ENCODE peak calls at places on chromosome 11, in five cellular contexts. L, M, F, I and N are unnamed samples.

GRCh38 chr11:120363436-120363835 is 27.2 kb downstream of the ARHGEF12 start:
- DNase-seq in F (no peak), M (no peak), L (no peak), I (no peak), N (no peak)

GRCh38 chr11:126317681-126318641 is 14.1 kb downstream of the DCPS start:
- DNase-seq in M (peak), L (peak), F (no peak), I (no peak), N (peak)

GRCh38 chr11:74937696-74938475 is 11.0 kb downstream of the XRRA1 start:
- DNase-seq in F (no peak), I (no peak), M (no peak), L (no peak), N (no peak)

GRCh38 chr11:67265633-67266423 is 445 bp upstream of the GRK2 start:
- DNase-seq in I (peak), M (peak), L (peak), F (peak), N (peak)

GRCh38 chr11:33264926-33265325 is 7.7 kb downstream of the HIPK3 start:
- DNase-seq in L (no peak), I (no peak), M (no peak), F (no peak), N (no peak)

GRCh38 chr11:90908074-90908473 is 685.2 kb upstream of the CHORDC1 start:
- DNase-seq in L (no peak), I (no peak), M (no peak), F (no peak), N (no peak)

GRCh38 chr11:66426314-66426713 is 5.5 kb downstream of the NPAS4 start:
- DNase-seq in F (no peak), M (no peak), I (no peak), L (no peak), N (no peak)

GRCh38 chr11:34358666-34359547 is 1.1 kb upstream of the ABTB2 start:
- DNase-seq in I (peak), F (no peak), M (peak), L (peak), N (no peak)

GRCh38 chr11:79018371-79018849 is 422.4 kb downstream of the TENM4 start:
- DNase-seq in F (no peak), M (no peak), L (no peak), I (no peak), N (peak)

GRCh38 chr11:69383946-69384547 is 90.1 kb downstream of the MYEOV start:
- DNase-seq in M (no peak), I (no peak), L (no peak), F (no peak), N (no peak)

GRCh38 chr11:116840746-116841296 is 3.4 kb upstream of the APOA1 start:
- DNase-seq in F (no peak), L (no peak), I (no peak), M (no peak), N (no peak)